ENCODE peak calls at places on chromosomes 7 and 10, in eight cellular contexts. One of them, this sample, is unnamed.

GRCh38 chr10:103547391-103547946 is 54.0 kb downstream of the NEURL1 start:
- DNase-seq in stomach: peak; percentile 24
- DNase-seq in A549: no peak
- DNase-seq in ovary: no peak
- DNase-seq in spleen: peak; percentile 71
- DNase-seq in uterus: peak; percentile 64
- DNase-seq in upper lobe of left lung: no peak
- DNase-seq in suprapubic skin: peak; percentile 46
- DNase-seq in this sample: peak; percentile 18

GRCh38 chr10:106440767-106441166 is 723.7 kb downstream of the SORCS1 start:
- DNase-seq in uterus: no peak
- DNase-seq in A549: no peak
- DNase-seq in ovary: no peak
- DNase-seq in stomach: no peak
- DNase-seq in spleen: no peak
- DNase-seq in suprapubic skin: no peak
- DNase-seq in upper lobe of left lung: no peak
- DNase-seq in this sample: no peak

GRCh38 chr10:14696763-14697321 is 77.9 kb downstream of the FAM107B start:
- DNase-seq in A549: no peak
- DNase-seq in ovary: no peak
- DNase-seq in upper lobe of left lung: no peak
- DNase-seq in suprapubic skin: no peak
- DNase-seq in spleen: no peak
- DNase-seq in stomach: no peak
- DNase-seq in uterus: no peak
- DNase-seq in this sample: no peak

GRCh38 chr10:24118246-24118645 is 90.7 kb upstream of the KIAA1217 start:
- DNase-seq in ovary: no peak
- DNase-seq in suprapubic skin: no peak
- DNase-seq in upper lobe of left lung: no peak
- DNase-seq in A549: no peak
- DNase-seq in uterus: no peak
- DNase-seq in spleen: no peak
- DNase-seq in stomach: no peak
- DNase-seq in this sample: no peak

GRCh38 chr7:34453150-34453549 is 204.9 kb upstream of the NPSR1 start:
- DNase-seq in suprapubic skin: no peak
- DNase-seq in spleen: no peak
- DNase-seq in upper lobe of left lung: no peak
- DNase-seq in ovary: no peak
- DNase-seq in A549: no peak
- DNase-seq in stomach: no peak
- DNase-seq in uterus: no peak
- DNase-seq in this sample: no peak

GRCh38 chr10:48818861-48819490 is 120.7 kb downstream of the LRRC18 start:
- DNase-seq in upper lobe of left lung: no peak
- DNase-seq in suprapubic skin: no peak
- DNase-seq in uterus: no peak
- DNase-seq in A549: no peak
- DNase-seq in spleen: no peak
- DNase-seq in ovary: no peak
- DNase-seq in stomach: no peak
- DNase-seq in this sample: no peak

GRCh38 chr7:22576941-22577927 is 77.2 kb upstream of the STEAP1B start:
- DNase-seq in ovary: peak; percentile 23
- DNase-seq in uterus: peak; percentile 74
- DNase-seq in upper lobe of left lung: peak; percentile 69
- DNase-seq in suprapubic skin: peak; percentile 71
- DNase-seq in spleen: no peak
- DNase-seq in A549: no peak
- DNase-seq in stomach: no peak
- DNase-seq in this sample: peak; percentile 52

GRCh38 chr7:43583424-43584199 is 704 bp downstream of the STK17A start:
- DNase-seq in uterus: peak; percentile 59
- DNase-seq in stomach: peak; percentile 79
- DNase-seq in suprapubic skin: peak; percentile 84
- DNase-seq in ovary: peak; percentile 70
- DNase-seq in A549: no peak
- DNase-seq in spleen: peak; percentile 95
- DNase-seq in upper lobe of left lung: peak; percentile 85
- DNase-seq in this sample: peak; percentile 71

GRCh38 chr10:5071411-5072198 is 22.6 kb upstream of the AKR1C3 start:
- DNase-seq in suprapubic skin: peak; percentile 81
- DNase-seq in upper lobe of left lung: peak; percentile 74
- DNase-seq in uterus: peak; percentile 75
- DNase-seq in ovary: peak; percentile 84
- DNase-seq in A549: peak; percentile 68
- DNase-seq in stomach: peak; percentile 70
- DNase-seq in spleen: no peak
- DNase-seq in this sample: peak; percentile 67

GRCh38 chr10:124651402-124651887 is 92.7 kb downstream of the FAM53B start:
- DNase-seq in suprapubic skin: no peak
- DNase-seq in upper lobe of left lung: no peak
- DNase-seq in A549: no peak
- DNase-seq in stomach: no peak
- DNase-seq in ovary: no peak
- DNase-seq in spleen: peak; percentile 83
- DNase-seq in uterus: no peak
- DNase-seq in this sample: no peak

GRCh38 chr10:14723052-14723689 is 51.5 kb downstream of the FAM107B start:
- DNase-seq in spleen: no peak
- DNase-seq in A549: no peak
- DNase-seq in ovary: no peak
- DNase-seq in uterus: no peak
- DNase-seq in stomach: no peak
- DNase-seq in suprapubic skin: no peak
- DNase-seq in upper lobe of left lung: no peak
- DNase-seq in this sample: no peak

GRCh38 chr10:62081322-62081945 is 179.9 kb downstream of the ARID5B start:
- DNase-seq in suprapubic skin: no peak
- DNase-seq in ovary: no peak
- DNase-seq in spleen: no peak
- DNase-seq in upper lobe of left lung: no peak
- DNase-seq in uterus: no peak
- DNase-seq in A549: no peak
- DNase-seq in stomach: no peak
- DNase-seq in this sample: no peak

DNA sequence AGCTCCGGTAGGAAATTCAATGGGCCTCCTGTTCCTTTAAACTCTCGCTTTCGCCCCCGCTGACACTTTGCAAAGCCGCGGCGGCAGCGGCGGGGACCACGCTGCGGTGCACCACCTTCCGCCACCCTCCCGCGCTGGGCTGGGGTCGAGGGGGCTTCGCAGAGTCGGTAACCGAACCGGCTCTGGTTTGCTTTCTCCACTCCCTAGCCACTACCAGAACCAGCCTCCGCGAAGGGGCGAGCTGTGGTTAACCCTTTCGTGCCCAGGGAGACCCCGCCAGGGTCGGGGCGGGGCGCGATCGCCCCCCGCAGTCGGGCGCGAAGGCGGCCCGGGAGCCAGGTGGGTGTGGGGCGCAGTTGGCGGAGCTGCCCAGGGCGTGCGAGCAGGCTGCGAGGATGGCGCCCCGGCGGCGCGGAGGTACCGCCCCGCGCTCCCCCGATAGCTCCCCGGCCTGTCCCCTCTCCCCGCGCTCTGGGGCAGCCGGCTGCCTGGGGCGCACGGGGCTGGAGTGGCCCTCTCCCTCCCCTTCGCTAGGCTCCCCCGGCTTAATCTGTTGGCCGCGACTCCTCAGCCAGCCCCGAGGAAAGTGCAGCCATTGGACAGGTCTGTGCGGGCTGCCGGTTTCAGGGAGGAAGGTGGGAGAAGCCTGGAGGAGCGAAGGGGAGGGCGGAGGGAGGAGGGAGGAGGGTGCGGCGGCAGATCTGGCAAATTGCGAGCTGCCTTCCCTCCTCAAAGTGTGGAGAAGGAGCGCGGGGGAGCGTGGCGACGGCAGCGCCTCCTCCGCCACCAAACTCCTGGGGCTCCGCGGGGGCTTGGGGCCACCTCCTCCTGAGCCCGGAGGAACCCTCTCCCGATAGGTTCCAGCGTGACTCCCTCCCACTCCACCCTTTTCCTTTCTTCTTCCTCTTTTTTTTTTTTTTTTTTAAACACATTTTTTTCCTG is 483 bp upstream of the PLXDC2 start:
- DNase-seq in spleen: peak; percentile 87
- DNase-seq in upper lobe of left lung: peak; percentile 68
- DNase-seq in uterus: peak; percentile 86
- DNase-seq in A549: no peak
- DNase-seq in ovary: peak; percentile 76
- DNase-seq in stomach: peak; percentile 35
- DNase-seq in suprapubic skin: peak; percentile 89
- DNase-seq in this sample: peak; percentile 58
- TF ChIP-seq POLR2A in spleen: no peak
- TF ChIP-seq POLR2A in upper lobe of left lung: no peak
- TF ChIP-seq POLR2A in uterus: no peak
- TF ChIP-seq POLR2A in A549: no peak
- TF ChIP-seq POLR2A in ovary: no peak
- TF ChIP-seq POLR2A in stomach: no peak
- TF ChIP-seq POLR2A in suprapubic skin: no peak
- TF ChIP-seq POLR2A in this sample: peak; percentile 54

GRCh38 chr10:89235073-89235798 is 16.3 kb downstream of the LIPA start:
- DNase-seq in A549: no peak
- DNase-seq in upper lobe of left lung: peak; percentile 72
- DNase-seq in stomach: no peak
- DNase-seq in ovary: no peak
- DNase-seq in spleen: no peak
- DNase-seq in uterus: no peak
- DNase-seq in suprapubic skin: peak; percentile 91
- DNase-seq in this sample: peak; percentile 59
- H3K27ac ChIP-seq in A549: no peak overlapping the region
- H3K27ac ChIP-seq in upper lobe of left lung: peak overlapping the region; percentile 40
- H3K27ac ChIP-seq in stomach: no peak overlapping the region
- H3K27ac ChIP-seq in ovary: no peak overlapping the region
- H3K27ac ChIP-seq in spleen: no peak overlapping the region
- H3K27ac ChIP-seq in uterus: no peak overlapping the region
- H3K27ac ChIP-seq in suprapubic skin: peak overlapping the region; percentile 42
- H3K27ac ChIP-seq in this sample: no peak overlapping the region

GRCh38 chr7:151795168-151795754 is 81.7 kb downstream of the PRKAG2 start:
- DNase-seq in suprapubic skin: no peak
- DNase-seq in spleen: peak; percentile 78
- DNase-seq in upper lobe of left lung: no peak
- DNase-seq in ovary: no peak
- DNase-seq in uterus: no peak
- DNase-seq in stomach: no peak
- DNase-seq in A549: no peak
- DNase-seq in this sample: no peak

GRCh38 chr7:151794508-151795167 is 82.3 kb downstream of the PRKAG2 start:
- DNase-seq in A549: no peak
- DNase-seq in spleen: peak; percentile 70
- DNase-seq in ovary: no peak
- DNase-seq in suprapubic skin: no peak
- DNase-seq in upper lobe of left lung: no peak
- DNase-seq in uterus: no peak
- DNase-seq in stomach: no peak
- DNase-seq in this sample: peak; percentile 58

GRCh38 chr7:151798851-151799428 is 78.0 kb downstream of the PRKAG2 start:
- DNase-seq in stomach: no peak
- DNase-seq in ovary: no peak
- DNase-seq in suprapubic skin: no peak
- DNase-seq in upper lobe of left lung: no peak
- DNase-seq in spleen: peak; percentile 54
- DNase-seq in A549: no peak
- DNase-seq in uterus: no peak
- DNase-seq in this sample: no peak

GRCh38 chr7:151796091-151796870 is 80.6 kb downstream of the PRKAG2 start:
- DNase-seq in uterus: no peak
- DNase-seq in upper lobe of left lung: peak; percentile 71
- DNase-seq in stomach: peak; percentile 58
- DNase-seq in ovary: no peak
- DNase-seq in A549: peak; percentile 55
- DNase-seq in spleen: peak; percentile 65
- DNase-seq in suprapubic skin: peak; percentile 92
- DNase-seq in this sample: peak; percentile 72

GRCh38 chr7:151796871-151797270 is 80.0 kb downstream of the PRKAG2 start:
- DNase-seq in A549: no peak
- DNase-seq in ovary: no peak
- DNase-seq in upper lobe of left lung: peak; percentile 43
- DNase-seq in spleen: peak; percentile 65
- DNase-seq in uterus: no peak
- DNase-seq in suprapubic skin: no peak
- DNase-seq in stomach: peak; percentile 52
- DNase-seq in this sample: peak; percentile 40
- TF ChIP-seq POLR2A in A549: no peak
- TF ChIP-seq POLR2A in ovary: no peak
- TF ChIP-seq POLR2A in upper lobe of left lung: no peak
- TF ChIP-seq POLR2A in spleen: no peak
- TF ChIP-seq POLR2A in uterus: no peak
- TF ChIP-seq POLR2A in suprapubic skin: no peak
- TF ChIP-seq POLR2A in stomach: no peak
- TF ChIP-seq POLR2A in this sample: no peak

GRCh38 chr10:69334258-69335062 is 56.2 kb downstream of the HK1 start:
- DNase-seq in stomach: no peak
- DNase-seq in uterus: no peak
- DNase-seq in spleen: no peak
- DNase-seq in suprapubic skin: no peak
- DNase-seq in ovary: no peak
- DNase-seq in A549: no peak
- DNase-seq in upper lobe of left lung: no peak
- DNase-seq in this sample: no peak

GRCh38 chr10:69336952-69337311 is 58.6 kb downstream of the HK1 start:
- DNase-seq in A549: no peak
- DNase-seq in uterus: no peak
- DNase-seq in ovary: no peak
- DNase-seq in spleen: no peak
- DNase-seq in upper lobe of left lung: no peak
- DNase-seq in suprapubic skin: no peak
- DNase-seq in stomach: no peak
- DNase-seq in this sample: no peak

GRCh38 chr10:69335613-69336012 is 57.3 kb downstream of the HK1 start:
- DNase-seq in ovary: no peak
- DNase-seq in uterus: no peak
- DNase-seq in stomach: no peak
- DNase-seq in upper lobe of left lung: no peak
- DNase-seq in suprapubic skin: no peak
- DNase-seq in spleen: no peak
- DNase-seq in A549: no peak
- DNase-seq in this sample: no peak

GRCh38 chr10:69333205-69333604 is 54.9 kb downstream of the HK1 start:
- DNase-seq in spleen: no peak
- DNase-seq in A549: no peak
- DNase-seq in ovary: no peak
- DNase-seq in upper lobe of left lung: peak; percentile 85
- DNase-seq in stomach: peak; percentile 84
- DNase-seq in uterus: peak; percentile 17
- DNase-seq in suprapubic skin: no peak
- DNase-seq in this sample: peak; percentile 52

DNA sequence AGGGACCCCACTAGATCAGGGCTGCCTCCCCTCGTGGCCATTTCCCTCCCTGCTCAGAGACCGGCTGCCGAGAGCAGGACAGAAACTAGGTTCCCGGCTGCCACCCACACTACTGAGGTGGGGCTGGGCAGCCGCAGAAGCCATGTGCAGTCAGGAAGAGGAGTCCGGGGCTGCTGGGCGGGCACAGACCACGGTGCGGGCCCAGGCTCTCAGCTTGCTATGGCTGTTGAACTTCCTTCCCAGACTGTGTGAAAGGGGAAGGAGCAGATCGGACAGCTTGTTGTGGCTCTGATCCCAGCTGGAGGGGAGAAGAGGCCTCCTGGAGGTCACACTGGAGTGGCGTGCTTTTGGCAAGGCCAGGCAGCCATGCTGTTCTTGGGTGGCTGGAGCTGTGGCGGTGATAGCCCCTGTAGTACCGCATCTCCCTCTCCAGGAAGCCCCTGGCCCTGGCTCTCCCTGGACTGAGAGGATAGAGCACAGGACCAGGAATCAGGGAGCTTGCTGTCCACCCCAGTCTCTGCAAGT is 56.8 kb downstream of the HK1 start:
- DNase-seq in suprapubic skin: no peak
- DNase-seq in A549: no peak
- DNase-seq in ovary: peak; percentile 44
- DNase-seq in spleen: peak; percentile 87
- DNase-seq in stomach: no peak
- DNase-seq in upper lobe of left lung: peak; percentile 74
- DNase-seq in uterus: peak; percentile 23
- DNase-seq in this sample: peak; percentile 51
- H3K27ac ChIP-seq in suprapubic skin: peak overlapping the region; percentile 82
- H3K27ac ChIP-seq in A549: no peak overlapping the region
- H3K27ac ChIP-seq in ovary: peak overlapping the region; percentile 16
- H3K27ac ChIP-seq in spleen: peak overlapping the region; percentile 48
- H3K27ac ChIP-seq in stomach: peak overlapping the region; percentile 86
- H3K27ac ChIP-seq in upper lobe of left lung: peak overlapping the region; percentile 88
- H3K27ac ChIP-seq in uterus: peak overlapping the region; percentile 12
- H3K27ac ChIP-seq in this sample: peak overlapping the region; percentile 72